ENCODE peak calls at places on chromosomes 1 and 21, in five cellular contexts. J is endothelial cell of umbilical vein, F is A549, P is K562, E is HepG2. S is an unnamed sample.
A peak's percentile ranks its signal among the peaks of the same experiment; 100 is the strongest.

GRCh38 chr1:112341986-112342385 is 54.0 kb upstream of the CTTNBP2NL start:
- DNase-seq in P (no peak), F (no peak), E (no peak), J (no peak), S (no peak)

GRCh38 chr1:16461681-16462080 is 21.2 kb downstream of the NECAP2 start:
- DNase-seq in E (no peak), P (no peak), F (no peak), J (no peak), S (no peak)

GRCh38 chr1:23395162-23395724 is 25.6 kb upstream of the ZNF436 start:
- DNase-seq in P (no peak), E (no peak), F (no peak), J (no peak), S (no peak)

GRCh38 chr1:76868916-76869315 is 1.6 kb downstream of the ST6GALNAC5 start:
- DNase-seq in P (no peak), E (no peak), F (no peak), J (no peak), S (no peak)

GRCh38 chr1:195766709-195767108 is 841.5 kb downstream of the KCNT2 start:
- DNase-seq in P (no peak), E (no peak), J (no peak), F (no peak), S (no peak)

GRCh38 chr1:66618390-66618789 is 84.4 kb downstream of the SGIP1 start:
- DNase-seq in P (no peak), F (no peak), J (no peak), E (no peak), S (no peak)

GRCh38 chr1:233245191-233245765 is 50.2 kb downstream of the PCNX2 start:
- DNase-seq in P (no peak), E (no peak), J (no peak), F (no peak), S (peak; percentile 11)

GRCh38 chr1:157195521-157196244 is 57.5 kb upstream of the ETV3 start:
- DNase-seq in F (no peak), P (no peak), J (no peak), E (no peak), S (no peak)

GRCh38 chr1:160293020-160293968 is 8.4 kb upstream of the PEX19 start:
- DNase-seq in F (no peak), E (no peak), P (no peak), J (no peak), S (no peak)

GRCh38 chr1:20290624-20291597 is at the start of gene VWA5B1:
- DNase-seq in F (no peak), J (no peak), E (no peak), P (peak; percentile 32), S (peak; percentile 51)

GRCh38 chr1:91685994-91686393 is 185.3 kb downstream of the CDC7 start:
- DNase-seq in E (no peak), F (no peak), J (peak; percentile 74), P (no peak), S (no peak)

GRCh38 chr1:55476445-55477015 is 261.4 kb upstream of the USP24 start:
- DNase-seq in F (peak; percentile 65), J (no peak), P (no peak), E (no peak), S (no peak)

GRCh38 chr1:180167021-180167701 is 12.5 kb downstream of the QSOX1 start:
- DNase-seq in P (no peak), F (no peak), J (peak; percentile 40), E (no peak), S (no peak)

GRCh38 chr1:230797376-230798186 is 50.4 kb downstream of the CAPN9 start:
- DNase-seq in P (peak; percentile 48), E (peak; percentile 62), F (peak; percentile 64), J (peak; percentile 50), S (peak; percentile 44)

GRCh38 chr21:36860736-36861594 is 105.5 kb downstream of the HLCS start:
- DNase-seq in F (peak; percentile 72), J (peak; percentile 62), P (peak; percentile 27), E (peak; percentile 72), S (no peak)

GRCh38 chr1:39243302-39243701 is 38.8 kb downstream of the MACF1 start:
- DNase-seq in P (no peak), F (no peak), E (no peak), J (no peak), S (no peak)

GRCh38 chr1:39236971-39237370 is 32.5 kb downstream of the MACF1 start:
- DNase-seq in J (no peak), P (no peak), F (no peak), E (no peak), S (no peak)

GRCh38 chr1:39238476-39238875 is 34.0 kb downstream of the MACF1 start:
- DNase-seq in P (no peak), J (peak; percentile 71), E (no peak), F (no peak), S (no peak)
- TF ChIP-seq MYC in P (no peak), J (no peak), E (no peak), F (no peak), S (no peak)

GRCh38 chr1:211281322-211282022 is 22.3 kb downstream of the RCOR3 start:
- DNase-seq in F (peak; percentile 26), P (no peak), E (no peak), J (no peak), S (no peak)

GRCh38 chr1:211285196-211285595 is 26.0 kb downstream of the RCOR3 start:
- DNase-seq in F (no peak), E (no peak), J (peak; percentile 16), P (no peak), S (no peak)

GRCh38 chr1:211279340-211279739 is 20.2 kb downstream of the RCOR3 start:
- DNase-seq in P (no peak), F (no peak), J (no peak), E (no peak), S (no peak)

GRCh38 chr1:211282023-211282373 is 22.8 kb downstream of the RCOR3 start:
- DNase-seq in J (no peak), F (no peak), P (no peak), E (no peak), S (no peak)

DNA sequence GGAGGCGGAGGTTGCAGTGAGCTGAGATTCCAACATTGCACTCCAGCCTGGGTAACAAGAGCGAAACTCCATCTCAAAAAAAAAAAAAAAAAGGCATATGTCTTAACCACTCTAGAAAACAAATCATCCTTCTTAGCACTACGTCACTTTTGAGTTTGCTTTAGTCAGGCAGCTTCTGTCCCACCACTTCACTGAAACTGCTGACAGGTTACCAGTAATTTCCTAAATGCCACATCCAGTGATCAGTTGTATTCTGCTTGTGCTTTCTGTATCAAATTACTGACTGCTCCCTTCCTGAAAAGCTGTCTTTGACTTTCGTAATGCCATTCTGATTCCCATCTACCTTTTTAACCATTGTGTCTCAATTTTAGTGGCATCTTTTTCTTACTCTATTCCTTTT is 21.7 kb downstream of the RCOR3 start:
- DNase-seq in J (no peak), P (no peak), F (no peak), E (no peak), S (no peak)
- TF ChIP-seq MAX in J (no peak), P (no peak), F (no peak), E (no peak), S (no peak)

DNA sequence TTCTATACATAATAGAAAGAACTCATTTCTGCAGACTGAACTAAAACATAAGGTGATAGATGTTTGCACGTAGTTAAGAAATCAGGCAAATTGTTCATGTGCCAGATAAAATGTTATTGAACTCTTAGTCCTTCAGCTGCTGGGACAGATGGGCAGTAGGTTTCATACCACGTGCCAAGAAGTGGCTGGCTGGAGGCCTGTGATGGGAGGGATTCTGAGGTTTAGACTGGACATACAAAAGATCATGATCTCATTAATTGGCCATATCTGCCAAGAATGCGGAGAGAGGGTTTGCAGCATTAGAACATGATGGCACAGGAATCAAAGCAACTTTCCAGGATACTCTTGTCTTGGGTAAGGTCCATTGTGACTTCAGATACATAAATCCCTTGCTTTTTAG is 53.9 kb downstream of the DSCAM start:
- DNase-seq in E (no peak), P (no peak), F (no peak), J (no peak), S (no peak)
- TF ChIP-seq MYC in E (no peak), P (no peak), F (no peak), J (no peak), S (no peak)

DNA sequence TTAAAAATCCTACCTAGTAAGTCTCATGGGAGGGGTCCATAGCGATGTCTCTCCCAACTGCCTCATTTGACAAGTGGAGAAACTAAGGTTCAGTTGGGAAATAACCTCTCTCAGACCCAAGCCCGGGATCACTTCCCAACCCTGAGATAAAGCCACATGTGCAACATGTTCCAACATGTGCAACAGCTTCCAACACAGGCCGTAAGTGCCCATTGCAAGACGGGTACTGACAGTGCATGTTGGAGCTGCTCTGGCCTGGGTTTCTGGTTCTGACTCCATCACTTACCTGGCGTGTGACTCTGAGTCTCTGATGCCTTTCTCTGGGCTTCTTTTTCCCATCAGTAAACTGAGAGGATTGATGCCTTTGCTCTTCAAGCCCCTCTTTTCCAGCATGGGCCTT is 38.0 kb upstream of the FOXO6 start:
- DNase-seq in P (peak; percentile 4), J (no peak), E (no peak), F (no peak), S (no peak)
- TF ChIP-seq MAX in P (no peak), J (no peak), E (no peak), F (no peak), S (no peak)